ENCODE peak calls at places on chromosomes 13 and 19, in seven cellular contexts. Y is cardiac fibroblast; T is GM20000; Z is ecto neural progenitor cell; M is endothelial cell; G is upper lobe of right lung; W is CD8-positive, alpha-beta T cell. A is an unnamed sample.

GRCh38 chr19:2149980-2150793 is 1.2 kb downstream of the AP3D1 start:
- DNase-seq in Y (peak), T (peak), Z (no peak), M (peak), G (no peak), W (no peak), A (no peak)

GRCh38 chr19:15315101-15315500 is 17.2 kb downstream of the BRD4 start:
- DNase-seq in Y (no peak), T (no peak), Z (no peak), M (no peak), G (peak), W (no peak), A (no peak)

GRCh38 chr13:43374621-43375020 is 351.2 kb downstream of the DNAJC15 start:
- DNase-seq in Y (peak), T (no peak), Z (no peak), M (no peak), G (no peak), W (no peak), A (no peak)

GRCh38 chr19:35738021-35738886 is 4.0 kb downstream of the IGFLR1 start:
- DNase-seq in Y (no peak), T (no peak), Z (no peak), M (no peak), G (no peak), W (no peak), A (no peak)

GRCh38 chr13:19185086-19185864 is 3.7 kb upstream of the TUBA3C start:
- DNase-seq in Y (no peak), T (no peak), Z (no peak), M (no peak), G (no peak), W (no peak), A (no peak)

GRCh38 chr13:99086869-99087129 is 108.9 kb upstream of the DOCK9 start:
- DNase-seq in Y (peak), T (no peak), Z (no peak), M (peak), G (peak), W (peak), A (no peak)

GRCh38 chr19:49559928-49560327 is 20.4 kb downstream of the NOSIP start:
- DNase-seq in Y (no peak), T (no peak), Z (no peak), M (no peak), G (no peak), W (no peak), A (no peak)

GRCh38 chr19:45503909-45504308 is 3.4 kb upstream of the VASP start:
- DNase-seq in Y (no peak), T (no peak), Z (no peak), M (no peak), G (no peak), W (no peak), A (no peak)

GRCh38 chr13:111319998-111320911 is at the start of gene TEX29:
- DNase-seq in Y (no peak), T (no peak), Z (no peak), M (no peak), G (no peak), W (no peak), A (no peak)

GRCh38 chr13:114212096-114212495 is 22.6 kb upstream of the CDC16 start:
- DNase-seq in Y (peak), T (no peak), Z (no peak), M (no peak), G (no peak), W (no peak), A (no peak)

GRCh38 chr13:26221399-26221720 is 754 bp downstream of the RNF6 start:
- DNase-seq in Y (no peak), T (no peak), Z (no peak), M (no peak), G (no peak), W (no peak), A (no peak)

GRCh38 chr13:101529419-101529818 is 76.9 kb downstream of the ITGBL1 start:
- DNase-seq in Y (peak), T (no peak), Z (no peak), M (no peak), G (no peak), W (no peak), A (no peak)

GRCh38 chr13:24083722-24084421 is 76.6 kb upstream of the SPATA13 start:
- DNase-seq in Y (no peak), T (no peak), Z (peak), M (no peak), G (no peak), W (no peak), A (peak)

GRCh38 chr19:18392417-18392816 is 5.0 kb downstream of the LRRC25 start:
- DNase-seq in Y (no peak), T (no peak), Z (no peak), M (no peak), G (peak), W (no peak), A (no peak)

GRCh38 chr13:26996965-26997752 is 174.5 kb downstream of the USP12 start:
- DNase-seq in Y (peak), T (peak), Z (no peak), M (no peak), G (no peak), W (no peak), A (no peak)

GRCh38 chr19:44003461-44004134 is 841 bp downstream of the ZNF230 start:
- DNase-seq in Y (peak), T (peak), Z (peak), M (no peak), G (peak), W (no peak), A (no peak)

GRCh38 chr13:50081106-50081898 is 66.1 kb downstream of the KCNRG start:
- DNase-seq in Y (no peak), T (peak), Z (peak), M (peak), G (peak), W (peak), A (no peak)

GRCh38 chr19:42250666-42251531 is 4.0 kb downstream of the ERF start:
- DNase-seq in Y (peak), T (no peak), Z (no peak), M (no peak), G (peak), W (peak), A (peak)

GRCh38 chr13:40341086-40341471 is 325.4 kb downstream of the FOXO1 start:
- DNase-seq in Y (no peak), T (no peak), Z (no peak), M (no peak), G (no peak), W (no peak), A (no peak)

GRCh38 chr19:40791996-40792395 is 7.0 kb upstream of the EGLN2 start:
- DNase-seq in Y (no peak), T (no peak), Z (no peak), M (no peak), G (no peak), W (no peak), A (no peak)

GRCh38 chr19:18417250-18418033 is 1.8 kb upstream of the SSBP4 start:
- DNase-seq in Y (peak), T (peak), Z (peak), M (peak), G (peak), W (no peak), A (peak)

GRCh38 chr19:16262618-16263017 is 62.0 kb upstream of the KLF2 start:
- DNase-seq in Y (no peak), T (no peak), Z (no peak), M (no peak), G (no peak), W (no peak), A (peak)

GRCh38 chr19:8615022-8615421 is 4.5 kb upstream of the ADAMTS10 start:
- DNase-seq in Y (no peak), T (no peak), Z (no peak), M (no peak), G (no peak), W (no peak), A (no peak)

GRCh38 chr13:63864171-63864902 is 2448.7 kb upstream of the PCDH20 start:
- DNase-seq in Y (peak), T (no peak), Z (no peak), M (no peak), G (no peak), W (no peak), A (no peak)

GRCh38 chr13:31896427-31896826 is 135.1 kb upstream of the FRY start:
- DNase-seq in Y (peak), T (peak), Z (no peak), M (no peak), G (no peak), W (no peak), A (no peak)

GRCh38 chr19:56360841-56361240 is 32.5 kb downstream of the ZNF582 start:
- DNase-seq in Y (no peak), T (no peak), Z (no peak), M (no peak), G (no peak), W (no peak), A (no peak)

GRCh38 chr13:99421758-99422555 is 79.3 kb upstream of the TM9SF2 start:
- DNase-seq in Y (no peak), T (no peak), Z (no peak), M (no peak), G (peak), W (peak), A (no peak)

GRCh38 chr13:93289842-93290241 is 63.2 kb downstream of the GPC6 start:
- DNase-seq in Y (no peak), T (no peak), Z (no peak), M (no peak), G (no peak), W (no peak), A (no peak)

A was measured in NCI-H1092 treated with DMSO at 0.1 percent for 48 hours.